ENCODE peak calls at places on chromosomes 6 and 20, in seven cellular contexts. K is uterus; P is dorsolateral prefrontal cortex; C is pancreas; M is fibroblast of pulmonary artery; A is effector memory CD4-positive, alpha-beta T cell; E is Caco-2. O is an unnamed sample.

GRCh38 chr6:154277578-154278128 is 79.0 kb downstream of the IPCEF1 start:
- DNase-seq in K (no peak), P (no peak), C (no peak), M (no peak), A (no peak), E (no peak), O (no peak)

GRCh38 chr6:89734526-89734925 is 85.1 kb downstream of the MDN1 start:
- DNase-seq in K (no peak), P (no peak), C (no peak), M (peak; percentile 29), A (no peak), E (no peak), O (peak; percentile 13)

GRCh38 chr6:98116513-98116912 is 717.9 kb upstream of the POU3F2 start:
- DNase-seq in K (no peak), P (no peak), C (no peak), M (no peak), A (no peak), E (no peak), O (no peak)

GRCh38 chr6:7115452-7116223 is 7.9 kb downstream of the RREB1 start:
- DNase-seq in K (peak; percentile 28), P (no peak), C (no peak), M (peak; percentile 16), A (no peak), E (no peak), O (peak; percentile 55)

GRCh38 chr6:116139917-116140316 is 14.0 kb upstream of the COL10A1 start:
- DNase-seq in K (no peak), P (no peak), C (no peak), M (no peak), A (no peak), E (peak; percentile 24), O (no peak)

GRCh38 chr20:50636601-50637539 is 54.5 kb downstream of the RIPOR3 start:
- DNase-seq in K (no peak), P (no peak), C (no peak), M (no peak), A (no peak), E (no peak), O (peak; percentile 52)

GRCh38 chr6:2783188-2783957 is 18.2 kb downstream of the WRNIP1 start:
- DNase-seq in K (no peak), P (no peak), C (no peak), M (no peak), A (no peak), E (peak; percentile 23), O (no peak)

GRCh38 chr6:68572525-68572924 is 62.6 kb upstream of the ADGRB3 start:
- DNase-seq in K (no peak), P (no peak), C (no peak), M (peak; percentile 35), A (no peak), E (peak; percentile 49), O (no peak)

GRCh38 chr6:139369568-139370046 is 4.8 kb downstream of the CITED2 start:
- DNase-seq in K (no peak), P (no peak), C (no peak), M (peak; percentile 80), A (no peak), E (peak; percentile 46), O (peak; percentile 87)

GRCh38 chr6:139370047-139370706 is 4.3 kb downstream of the CITED2 start:
- DNase-seq in K (no peak), P (no peak), C (no peak), M (peak; percentile 79), A (no peak), E (no peak), O (peak; percentile 94)

GRCh38 chr6:139369068-139369467 is 5.4 kb downstream of the CITED2 start:
- DNase-seq in K (no peak), P (no peak), C (no peak), M (no peak), A (no peak), E (peak; percentile 36), O (peak; percentile 58)

GRCh38 chr6:139368661-139369060 is 5.8 kb downstream of the CITED2 start:
- DNase-seq in K (no peak), P (no peak), C (no peak), M (no peak), A (no peak), E (no peak), O (no peak)

DNA sequence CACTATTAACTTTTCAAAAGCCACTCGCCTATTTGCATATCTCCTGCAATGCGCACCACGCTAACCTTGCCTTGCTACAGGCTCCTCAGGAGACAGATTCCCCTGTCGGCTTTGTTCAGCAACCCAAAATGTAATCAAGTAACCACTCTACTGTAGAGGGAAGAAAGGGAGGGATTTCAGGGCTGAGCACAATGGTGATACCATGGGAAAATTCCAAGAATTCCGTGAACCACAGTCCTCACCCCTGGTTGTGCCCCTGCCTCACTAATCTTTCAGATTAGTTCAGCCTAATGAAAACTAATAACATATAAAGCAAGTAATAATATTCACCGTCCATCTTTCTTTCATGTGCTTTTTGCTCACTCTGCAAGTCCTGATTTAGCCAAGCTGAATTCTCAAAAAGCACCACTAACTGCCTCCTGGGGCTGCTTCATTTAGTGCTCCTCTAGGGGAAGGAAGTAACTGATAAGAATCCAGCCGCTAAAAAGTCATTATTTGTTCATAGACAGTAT is 6.6 kb downstream of the CITED2 start:
- DNase-seq in K (no peak), P (no peak), C (no peak), M (peak; percentile 28), A (no peak), E (no peak), O (no peak)
- H3K4me3 ChIP-seq in K (no peak overlapping the region), P (no peak overlapping the region), C (no peak overlapping the region), M (no peak overlapping the region), A (no peak overlapping the region), E (no peak overlapping the region), O (no peak overlapping the region)

GRCh38 chr20:63007472-63007721 is 633 bp upstream of the BHLHE23 start:
- DNase-seq in K (no peak), P (no peak), C (no peak), M (no peak), A (no peak), E (no peak), O (no peak)

GRCh38 chr20:63005240-63005861 is 1.4 kb downstream of the BHLHE23 start:
- DNase-seq in K (no peak), P (no peak), C (no peak), M (no peak), A (no peak), E (no peak), O (no peak)

GRCh38 chr20:63007722-63008488 is 1.1 kb upstream of the BHLHE23 start:
- DNase-seq in K (no peak), P (no peak), C (no peak), M (no peak), A (no peak), E (no peak), O (no peak)

GRCh38 chr20:63005862-63006564 is 751 bp downstream of the BHLHE23 start:
- DNase-seq in K (no peak), P (no peak), C (no peak), M (peak; percentile 14), A (no peak), E (no peak), O (peak; percentile 11)

DNA sequence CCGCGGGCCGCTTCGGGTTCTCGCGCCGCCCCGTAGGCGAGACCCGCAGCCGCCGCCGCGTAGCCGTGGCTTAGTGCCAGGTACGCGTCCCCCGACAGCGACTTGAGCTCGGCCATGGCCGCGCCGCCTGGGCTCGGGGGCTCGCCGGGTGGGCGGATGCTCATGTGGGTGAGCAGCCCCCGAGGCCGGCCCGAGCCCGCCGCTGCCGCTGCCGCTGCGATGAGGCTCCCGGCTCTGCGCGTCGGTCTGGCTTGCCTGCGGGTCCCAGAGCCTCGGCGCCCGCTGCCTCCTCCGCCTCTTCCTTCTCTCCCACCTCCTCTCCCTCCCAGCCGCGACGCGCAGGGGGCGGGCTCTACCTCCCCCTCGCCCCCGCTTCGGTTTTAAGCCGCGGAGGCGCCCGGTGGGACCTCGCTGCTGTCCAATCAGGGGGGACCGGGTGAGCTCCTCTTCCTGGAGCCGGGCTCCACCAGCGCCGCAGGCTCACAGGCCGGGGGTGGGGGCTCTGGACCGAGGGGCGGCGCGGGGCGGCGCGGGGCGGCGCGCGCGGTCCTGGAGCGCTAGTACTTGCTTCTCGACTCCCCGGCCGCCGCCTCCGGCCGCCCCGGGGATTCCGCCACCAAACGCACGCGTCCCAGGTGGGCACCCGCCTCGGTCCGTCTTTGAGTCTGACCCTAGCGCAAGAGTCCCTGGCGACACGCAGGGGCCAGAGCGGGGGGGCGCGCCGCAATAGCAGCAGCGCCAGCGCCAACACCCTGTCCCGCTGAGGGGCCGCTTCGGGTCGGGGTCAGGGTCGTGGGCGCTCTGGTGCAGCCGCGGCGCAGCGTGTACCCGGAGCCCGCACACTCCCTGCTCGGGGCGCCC is at the start of gene BHLHE23:
- DNase-seq in K (no peak), P (no peak), C (no peak), M (no peak), A (no peak), E (no peak), O (no peak)
- H3K4me3 ChIP-seq in K (no peak within 1 kb of the TSS), P (no peak within 1 kb of the TSS), C (no peak within 1 kb of the TSS), M (no peak within 1 kb of the TSS), A (peak within 1 kb of the TSS; percentile 25), E (no peak within 1 kb of the TSS), O (no peak within 1 kb of the TSS)

DNA sequence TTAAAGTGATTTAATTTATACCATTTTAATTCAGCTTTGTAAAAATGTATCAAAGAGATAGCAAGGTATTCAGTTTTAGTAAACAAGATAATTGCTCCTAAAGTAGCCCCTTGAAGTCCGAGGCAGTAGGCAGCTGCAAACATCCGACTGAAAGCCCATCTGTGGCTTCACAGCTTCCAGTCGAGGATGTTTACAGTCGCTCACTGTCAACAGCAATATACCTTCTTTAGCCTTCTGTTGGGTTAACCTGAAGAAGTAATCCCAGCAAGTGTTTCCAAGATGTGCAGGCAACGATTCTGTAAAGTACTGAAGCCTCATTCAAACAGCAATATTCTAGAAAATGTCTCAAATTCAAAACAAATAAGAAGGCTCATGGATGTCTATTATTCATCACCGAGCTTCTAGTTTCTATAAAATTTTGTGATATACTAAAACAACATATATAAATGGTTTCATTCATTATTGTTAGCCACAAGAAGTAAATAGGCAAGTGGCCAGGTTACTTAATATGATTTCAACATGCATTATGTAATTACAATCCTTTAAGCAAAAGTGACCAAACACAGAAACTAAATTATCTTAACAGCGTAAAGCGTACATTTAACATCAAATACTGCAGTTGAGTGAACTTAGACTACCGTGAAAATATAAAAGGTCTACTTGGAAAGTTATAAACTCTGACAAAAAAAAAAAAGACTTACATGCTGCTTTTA is 115.0 kb downstream of the OGFRL1 start:
- DNase-seq in K (no peak), P (no peak), C (no peak), M (peak; percentile 42), A (no peak), E (no peak), O (no peak)
- H3K4me3 ChIP-seq in K (no peak overlapping the region), P (no peak overlapping the region), C (peak overlapping the region; percentile 0), M (peak overlapping the region; percentile 33), A (no peak overlapping the region), E (no peak overlapping the region), O (no peak overlapping the region)

GRCh38 chr20:49612127-49612738 is 44.3 kb upstream of the PTGIS start:
- DNase-seq in K (no peak), P (peak; percentile 89), C (no peak), M (no peak), A (no peak), E (no peak), O (no peak)

GRCh38 chr20:49610701-49611538 is 43.0 kb upstream of the PTGIS start:
- DNase-seq in K (peak; percentile 65), P (peak; percentile 63), C (peak; percentile 94), M (peak; percentile 59), A (peak; percentile 53), E (peak; percentile 100), O (no peak)

GRCh38 chr20:49614338-49615050 is 46.6 kb upstream of the PTGIS start:
- DNase-seq in K (no peak), P (no peak), C (peak; percentile 26), M (no peak), A (no peak), E (no peak), O (no peak)

GRCh38 chr20:49607568-49607967 is 39.6 kb upstream of the PTGIS start:
- DNase-seq in K (no peak), P (no peak), C (no peak), M (no peak), A (no peak), E (no peak), O (no peak)

GRCh38 chr20:49608752-49609670 is 41.1 kb upstream of the PTGIS start:
- DNase-seq in K (peak; percentile 68), P (peak; percentile 53), C (peak; percentile 85), M (peak; percentile 60), A (peak; percentile 45), E (peak; percentile 92), O (no peak)
- H3K4me3 ChIP-seq in K (no peak overlapping the region), P (no peak overlapping the region), C (no peak overlapping the region), M (no peak overlapping the region), A (peak overlapping the region; percentile 33), E (peak overlapping the region; percentile 36), O (no peak overlapping the region)

O was measured in AG10803.